ENCODE peak calls at places on chromosomes 5 and 9, in five cellular contexts. A is effector memory CD4-positive, alpha-beta T cell; C is colonic mucosa; B is NT2/D1; R is astrocyte. Z is an unnamed sample. For H3K4me1, the result is how much of the 10 kb centered on the place peaks cover.

GRCh38 chr9:128787583-128788156 is 617 bp downstream of the TBC1D13 start:
- DNase-seq in A (no peak), C (peak), B (no peak), R (no peak), Z (no peak)

GRCh38 chr9:120480707-120481106 is 99.3 kb downstream of the CDK5RAP2 start:
- DNase-seq in A (no peak), C (no peak), B (no peak), R (no peak), Z (no peak)

GRCh38 chr9:27442464-27442863 is 81.6 kb upstream of the IFNK start:
- DNase-seq in A (no peak), C (peak), B (no peak), R (no peak), Z (no peak)

GRCh38 chr9:126614088-126614454 is 343 bp downstream of the LMX1B start:
- DNase-seq in A (no peak), C (no peak), B (no peak), R (no peak), Z (no peak)

GRCh38 chr5:179762781-179763176 is 30.2 kb downstream of the MAML1 start:
- DNase-seq in A (no peak), C (no peak), B (no peak), R (peak), Z (no peak)

GRCh38 chr9:101737705-101738565 is 512 bp downstream of the GRIN3A start:
- DNase-seq in A (no peak), C (no peak), B (no peak), R (no peak), Z (no peak)

GRCh38 chr9:15942806-15943424 is 390.1 kb downstream of the CCDC171 start:
- DNase-seq in A (no peak), C (no peak), B (no peak), R (no peak), Z (no peak)

GRCh38 chr5:133400120-133400519 is 212.2 kb downstream of the FSTL4 start:
- DNase-seq in A (no peak), C (no peak), B (no peak), R (no peak), Z (no peak)

GRCh38 chr5:173317091-173317685 is 11.0 kb downstream of the STC2 start:
- DNase-seq in A (no peak), C (no peak), B (no peak), R (no peak), Z (no peak)

GRCh38 chr5:79512692-79513518 is 1.0 kb downstream of the HOMER1 start:
- DNase-seq in A (no peak), C (no peak), B (no peak), R (no peak), Z (no peak)

GRCh38 chr9:135480071-135480941 is 724 bp downstream of the PPP1R26 start:
- DNase-seq in A (no peak), C (peak), B (no peak), R (no peak), Z (no peak)

GRCh38 chr5:172897691-172898512 is 61.3 kb upstream of the RPL26L1 start:
- DNase-seq in A (no peak), C (no peak), B (no peak), R (peak), Z (no peak)

GRCh38 chr9:124389146-124389939 is 25.9 kb downstream of the PSMB7 start:
- DNase-seq in A (no peak), C (no peak), B (no peak), R (no peak), Z (no peak)

GRCh38 chr5:89437450-89438435 is 554.8 kb upstream of the MEF2C start:
- DNase-seq in A (no peak), C (no peak), B (no peak), R (peak), Z (no peak)

GRCh38 chr9:16360247-16360646 is 510.2 kb downstream of the BNC2 start:
- DNase-seq in A (no peak), C (no peak), B (no peak), R (no peak), Z (no peak)

GRCh38 chr9:35733109-35733541 is 659 bp downstream of the CREB3 start:
- DNase-seq in A (no peak), C (peak), B (peak), R (peak), Z (no peak)

GRCh38 chr9:117403848-117404247 is 11.0 kb downstream of the ASTN2 start:
- DNase-seq in A (no peak), C (no peak), B (no peak), R (no peak), Z (no peak)

GRCh38 chr5:165829504-165829903 is 2324.1 kb downstream of the MAT2B start:
- DNase-seq in A (no peak), C (no peak), B (no peak), R (no peak), Z (no peak)

GRCh38 chr9:97176206-97176605 is 131.3 kb upstream of the CCDC180 start:
- DNase-seq in A (no peak), C (no peak), B (no peak), R (no peak), Z (no peak)

GRCh38 chr5:115282131-115282530 is 14.3 kb downstream of the CCDC112 start:
- DNase-seq in A (no peak), C (no peak), B (no peak), R (no peak), Z (no peak)

GRCh38 chr9:18606281-18606680 is 132.3 kb downstream of the ADAMTSL1 start:
- DNase-seq in A (no peak), C (no peak), B (no peak), R (peak), Z (no peak)

GRCh38 chr5:112703866-112704820 is 33.5 kb upstream of the APC start:
- DNase-seq in A (no peak), C (no peak), B (no peak), R (peak), Z (no peak)

GRCh38 chr5:161085081-161085480 is 233.1 kb upstream of the ATP10B start:
- DNase-seq in A (no peak), C (no peak), B (no peak), R (no peak), Z (no peak)

GRCh38 chr9:96073531-96074284 is 198.2 kb downstream of the ERCC6L2 start:
- DNase-seq in A (no peak), C (no peak), B (no peak), R (no peak), Z (no peak)
- H3K4me1 ChIP-seq in A (under half), C (under half), B (under half), R (under half), Z (under half)

GRCh38 chr9:115591584-115591984 is 473.6 kb upstream of the TNC start:
- DNase-seq in A (no peak), C (peak), B (peak), R (peak), Z (no peak)
- H3K4me1 ChIP-seq in A (under half), C (under half), B (under half), R (under half), Z (under half)

GRCh38 chr9:99821187-99822095 is at the start of gene NR4A3:
- DNase-seq in A (peak), C (peak), B (peak), R (peak), Z (peak)

GRCh38 chr9:99823392-99824377 is 2.0 kb downstream of the NR4A3 start:
- DNase-seq in A (peak), C (peak), B (no peak), R (peak), Z (peak)

GRCh38 chr9:99824378-99825157 is 2.9 kb downstream of the NR4A3 start:
- DNase-seq in A (peak), C (peak), B (peak), R (no peak), Z (peak)

GRCh38 chr9:99822096-99822595 is 461 bp downstream of the NR4A3 start:
- DNase-seq in A (no peak), C (peak), B (no peak), R (no peak), Z (peak)

DNA sequence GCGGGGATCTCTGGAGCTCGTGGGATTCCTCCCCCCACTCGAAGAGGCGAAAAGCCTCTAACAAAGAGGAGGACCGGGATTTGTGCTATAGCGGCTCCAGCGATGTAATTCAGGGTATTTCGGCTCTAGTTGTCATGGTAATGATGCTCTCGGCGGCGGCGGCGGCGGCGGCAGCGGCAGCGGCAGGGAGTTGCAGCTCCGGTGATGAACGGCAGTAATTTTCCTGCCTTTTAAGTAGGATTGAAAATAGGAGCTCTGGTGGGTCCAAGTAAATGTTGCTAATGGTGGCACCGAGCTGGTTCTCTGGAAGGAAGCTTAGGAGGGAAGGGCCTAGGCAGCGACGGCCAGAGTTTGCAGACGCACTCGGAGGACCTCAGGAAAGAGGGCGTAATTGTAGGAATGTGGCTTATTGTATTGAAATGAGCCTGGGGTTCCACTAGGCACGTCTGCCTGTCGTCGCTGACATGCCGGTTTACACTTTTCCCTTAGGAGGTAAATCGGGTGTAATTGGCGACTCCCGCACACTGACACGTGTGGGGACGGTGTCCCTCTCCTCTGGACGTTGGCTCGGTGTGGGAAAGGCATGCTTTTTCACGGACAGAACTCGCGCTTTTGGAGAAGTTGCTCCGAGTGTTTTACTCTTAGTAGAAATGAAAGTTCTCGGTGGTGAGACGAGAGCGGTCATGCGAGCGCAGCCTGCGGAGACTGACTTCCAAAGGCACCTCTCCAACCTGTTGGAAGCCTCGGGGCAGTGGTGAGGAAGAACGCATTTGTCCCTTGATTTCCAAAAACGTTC is 1.1 kb downstream of the NR4A3 start:
- DNase-seq in A (no peak), C (peak), B (no peak), R (peak), Z (peak)
- H3K4me1 ChIP-seq in A (half or more), C (under half), B (under half), R (under half), Z (under half)

GRCh38 chr5:62093981-62094380 is 212.0 kb upstream of the KIF2A start:
- DNase-seq in A (no peak), C (peak), B (no peak), R (peak), Z (no peak)
- H3K4me1 ChIP-seq in A (under half), C (under half), B (under half), R (under half), Z (under half)

Z was measured in CD8-positive, alpha-beta T cell.